ENCODE peak calls at places on chromosome 10, in eight cellular contexts. D is SK-N-SH, P is IMR-90, O is cardiac muscle cell, C is PC-3, E is lower lobe of right lung, W is tibial nerve, K is adrenal gland. S is an unnamed sample.

GRCh38 chr10:27744478-27745379 is 890 bp downstream of the MKX start:
- DNase-seq in D (peak; percentile 21), O (peak; percentile 77), K (peak; percentile 21), W (no peak), P (peak; percentile 26), E (peak; percentile 48), C (peak; percentile 29), S (no peak)

GRCh38 chr10:79502561-79503309 is 9.6 kb upstream of the EIF5AL1 start:
- DNase-seq in K (no peak), O (peak; percentile 52), P (no peak), D (peak; percentile 52), W (no peak), C (peak; percentile 96), E (no peak), S (peak; percentile 39)

GRCh38 chr10:19832624-19833507 is 16.6 kb downstream of the PLXDC2 start:
- DNase-seq in C (no peak), O (peak; percentile 26), K (no peak), P (no peak), W (no peak), D (no peak), E (no peak), S (peak; percentile 83)

GRCh38 chr10:15784662-15785300 is 65.1 kb upstream of the ITGA8 start:
- DNase-seq in K (no peak), D (no peak), W (no peak), O (no peak), C (peak; percentile 62), P (peak; percentile 56), E (no peak), S (no peak)

GRCh38 chr10:20156511-20156910 is 340.3 kb downstream of the PLXDC2 start:
- DNase-seq in D (no peak), C (no peak), P (no peak), E (no peak), K (no peak), W (no peak), O (no peak), S (no peak)

GRCh38 chr10:17847586-17848296 is 38.6 kb downstream of the MRC1 start:
- DNase-seq in O (peak; percentile 60), K (no peak), P (peak; percentile 34), E (no peak), C (peak; percentile 30), D (peak; percentile 32), W (no peak), S (peak; percentile 15)

GRCh38 chr10:67477868-67478267 is 218.1 kb downstream of the CTNNA3 start:
- DNase-seq in W (no peak), D (no peak), O (no peak), C (no peak), K (no peak), P (no peak), E (no peak), S (no peak)

GRCh38 chr10:74418285-74418872 is 267.4 kb downstream of the ADK start:
- DNase-seq in E (no peak), O (peak; percentile 60), K (peak; percentile 70), W (no peak), P (no peak), D (peak; percentile 45), C (no peak), S (peak; percentile 98)

GRCh38 chr10:71805776-71806705 is 32.7 kb upstream of the VSIR start:
- DNase-seq in C (no peak), W (no peak), D (peak; percentile 51), E (peak; percentile 70), O (peak; percentile 64), P (no peak), K (no peak), S (no peak)

GRCh38 chr10:132422931-132423813 is 26.2 kb downstream of the PWWP2B start:
- DNase-seq in C (no peak), D (no peak), P (no peak), K (no peak), W (no peak), O (no peak), E (no peak), S (no peak)

GRCh38 chr10:29691564-29692064 is 56.8 kb upstream of the SVIL start:
- DNase-seq in C (peak; percentile 71), W (no peak), P (peak; percentile 55), D (peak; percentile 69), E (no peak), K (peak; percentile 53), O (no peak), S (no peak)

GRCh38 chr10:36493511-36493880 is 631.9 kb upstream of the ANKRD30A start:
- DNase-seq in C (peak; percentile 97), P (peak; percentile 70), D (no peak), K (no peak), E (no peak), W (no peak), O (no peak), S (no peak)

GRCh38 chr10:62076872-62077271 is 175.4 kb downstream of the ARID5B start:
- DNase-seq in P (peak; percentile 91), E (no peak), W (no peak), C (peak; percentile 100), K (no peak), D (no peak), O (no peak), S (peak; percentile 49)

GRCh38 chr10:90583416-90583815 is 274.4 kb downstream of the HTR7 start:
- DNase-seq in D (no peak), O (no peak), P (no peak), C (no peak), W (no peak), E (no peak), K (no peak), S (no peak)

GRCh38 chr10:69222157-69223027 is 2.3 kb downstream of the HKDC1 start:
- DNase-seq in O (peak; percentile 58), D (peak; percentile 57), C (peak; percentile 98), P (peak; percentile 67), K (no peak), E (no peak), W (no peak), S (peak; percentile 68)

GRCh38 chr10:71545001-71545400 is 148.3 kb downstream of the CDH23 start:
- DNase-seq in E (no peak), W (no peak), K (no peak), D (no peak), P (no peak), C (no peak), O (no peak), S (no peak)

GRCh38 chr10:60236869-60237524 is 152.7 kb downstream of the ANK3 start:
- DNase-seq in E (peak; percentile 77), W (no peak), C (no peak), P (no peak), K (peak; percentile 57), D (peak; percentile 16), O (no peak), S (no peak)

GRCh38 chr10:60235001-60235400 is 154.7 kb downstream of the ANK3 start:
- DNase-seq in P (peak; percentile 54), O (no peak), C (peak; percentile 77), E (no peak), D (no peak), K (no peak), W (no peak), S (no peak)

GRCh38 chr10:60230892-60231291 is 158.8 kb downstream of the ANK3 start:
- DNase-seq in W (no peak), D (no peak), P (peak; percentile 43), E (no peak), O (no peak), C (peak; percentile 23), K (no peak), S (no peak)

GRCh38 chr10:60237977-60238376 is 151.7 kb downstream of the ANK3 start:
- DNase-seq in E (no peak), C (peak; percentile 81), P (peak; percentile 13), K (no peak), D (no peak), W (no peak), O (no peak), S (no peak)

GRCh38 chr10:60234531-60234930 is 155.1 kb downstream of the ANK3 start:
- DNase-seq in E (no peak), W (no peak), P (no peak), O (no peak), C (no peak), D (no peak), K (no peak), S (no peak)
- H3K27me3 ChIP-seq in E (no peaks in the 10 kb centered on the region), W (no peaks in the 10 kb centered on the region), P (peaks cover 2% of the 10 kb centered on the region), O (no peaks in the 10 kb centered on the region), C (no peaks in the 10 kb centered on the region), D (no peaks in the 10 kb centered on the region), K (no peaks in the 10 kb centered on the region), S (no peaks in the 10 kb centered on the region)

GRCh38 chr10:70544431-70545340 is 57.9 kb downstream of the PRF1 start:
- DNase-seq in E (no peak), O (peak; percentile 23), C (no peak), K (no peak), D (no peak), P (no peak), W (no peak), S (no peak)
- H3K4me3 ChIP-seq in E (no peak overlapping the region), O (no peak overlapping the region), C (no peak overlapping the region), K (no peak overlapping the region), D (no peak overlapping the region), P (no peak overlapping the region), W (no peak overlapping the region), S (no peak overlapping the region)

GRCh38 chr10:127151541-127151940 is 44.9 kb downstream of the INSYN2A start:
- DNase-seq in C (peak; percentile 51), K (no peak), P (peak; percentile 65), O (no peak), W (no peak), D (no peak), E (no peak), S (no peak)
- H3K4me1 ChIP-seq in C (peaks cover 53% of the 10 kb centered on the region), K (no peaks in the 10 kb centered on the region), P (peaks cover 30% of the 10 kb centered on the region), O (no peaks in the 10 kb centered on the region), W (no peaks in the 10 kb centered on the region), D (peaks cover 5% of the 10 kb centered on the region), E (peaks cover 6% of the 10 kb centered on the region), S (peaks cover 6% of the 10 kb centered on the region)

GRCh38 chr10:81873932-81874816 is 820 bp upstream of the NRG3 start:
- DNase-seq in W (no peak), E (peak; percentile 83), O (peak; percentile 95), C (no peak), D (peak; percentile 90), K (peak; percentile 34), P (no peak), S (no peak)

GRCh38 chr10:81873231-81873931 is 1.6 kb upstream of the NRG3 start:
- DNase-seq in C (no peak), W (no peak), P (no peak), K (no peak), D (no peak), O (no peak), E (no peak), S (no peak)

GRCh38 chr10:81874878-81875679 is at the start of gene NRG3:
- DNase-seq in P (no peak), D (peak; percentile 77), E (no peak), K (no peak), O (peak; percentile 69), C (no peak), W (no peak), S (no peak)

GRCh38 chr10:81875680-81876252 is 772 bp downstream of the NRG3 start:
- DNase-seq in W (no peak), O (no peak), P (no peak), E (no peak), C (no peak), D (no peak), K (no peak), S (no peak)

GRCh38 chr10:81876253-81876731 is 1.3 kb downstream of the NRG3 start:
- DNase-seq in C (no peak), P (no peak), E (no peak), K (no peak), W (no peak), D (peak; percentile 45), O (peak; percentile 57), S (no peak)
- H3K27me3 ChIP-seq in C (no peaks in the 10 kb centered on the region), P (peaks cover 11% of the 10 kb centered on the region), E (peaks cover 42% of the 10 kb centered on the region), K (peaks cover 27% of the 10 kb centered on the region), W (peaks cover 34% of the 10 kb centered on the region), D (peaks cover 16% of the 10 kb centered on the region), O (peaks cover 63% of the 10 kb centered on the region), S (peaks cover 10% of the 10 kb centered on the region)